ENCODE peak calls at places on chromosomes 11 and 22, in eight cellular contexts. Q is GM23338, D is HCT116, S is SK-N-SH, T is K562, L is H1, I is GM12878, E is HepG2. P is an unnamed sample.

GRCh38 chr11:3095712-3096361 is 38.6 kb upstream of the CARS1 start:
- DNase-seq in D (no peak), L (no peak), Q (no peak), I (no peak), S (no peak), E (no peak), T (peak; percentile 5), P (peak; percentile 98)

GRCh38 chr11:116148056-116148455 is 624.7 kb downstream of the BUD13 start:
- DNase-seq in I (no peak), Q (peak; percentile 75), L (no peak), E (no peak), T (no peak), D (no peak), S (no peak), P (no peak)

GRCh38 chr22:37545703-37546435 is 14.4 kb upstream of the CDC42EP1 start:
- DNase-seq in E (peak; percentile 91), D (no peak), I (no peak), T (peak; percentile 57), S (no peak), Q (peak; percentile 98), L (peak; percentile 77), P (peak; percentile 95)

GRCh38 chr11:21511835-21512440 is 680.9 kb upstream of the ANO5 start:
- DNase-seq in T (peak; percentile 29), I (no peak), E (peak; percentile 48), D (peak; percentile 3), S (peak; percentile 36), L (peak; percentile 71), Q (peak; percentile 90), P (no peak)

GRCh38 chr11:118572914-118573550 is 823 bp downstream of the ARCN1 start:
- DNase-seq in S (peak; percentile 22), D (peak; percentile 8), E (peak; percentile 27), T (peak; percentile 74), L (no peak), I (peak; percentile 15), Q (peak; percentile 12), P (peak; percentile 79)

GRCh38 chr11:47508595-47509555 is 44.1 kb downstream of the CELF1 start:
- DNase-seq in S (no peak), D (no peak), L (no peak), T (no peak), E (no peak), Q (no peak), I (no peak), P (no peak)

GRCh38 chr22:29218758-29219408 is 13.2 kb downstream of the EMID1 start:
- DNase-seq in L (no peak), S (peak; percentile 26), E (no peak), I (no peak), D (no peak), Q (no peak), T (peak; percentile 3), P (no peak)

GRCh38 chr22:31637375-31637937 is 24.6 kb downstream of the PISD start:
- DNase-seq in I (no peak), D (no peak), S (no peak), L (no peak), E (no peak), T (no peak), Q (peak; percentile 37), P (no peak)

GRCh38 chr22:18091916-18092526 is 14.2 kb downstream of the PEX26 start:
- DNase-seq in E (peak; percentile 76), I (no peak), Q (no peak), T (no peak), L (no peak), D (no peak), S (no peak), P (peak; percentile 89)

GRCh38 chr22:27125539-27125938 is 468.2 kb downstream of the MIAT start:
- DNase-seq in Q (no peak), I (no peak), S (no peak), D (no peak), E (no peak), L (no peak), T (no peak), P (no peak)

GRCh38 chr11:75351541-75352416 is at the start of gene ARRB1:
- DNase-seq in S (peak; percentile 92), I (no peak), T (peak; percentile 91), D (no peak), L (no peak), Q (peak; percentile 82), E (peak; percentile 90), P (no peak)

GRCh38 chr22:28116261-28116673 is 197.2 kb upstream of the PITPNB start:
- DNase-seq in L (no peak), E (no peak), T (no peak), D (no peak), I (no peak), S (no peak), Q (peak; percentile 27), P (no peak)

GRCh38 chr22:44406581-44407403 is 91.2 kb downstream of the RTL6 start:
- DNase-seq in Q (peak; percentile 56), L (peak; percentile 19), T (no peak), E (no peak), D (no peak), I (no peak), S (no peak), P (no peak)

GRCh38 chr11:74388678-74389327 is 9.4 kb downstream of the PGM2L1 start:
- DNase-seq in Q (peak; percentile 87), L (no peak), I (peak; percentile 8), D (no peak), S (peak; percentile 59), E (peak; percentile 42), T (peak; percentile 33), P (peak; percentile 70)

GRCh38 chr11:57779275-57779674 is 17.7 kb downstream of the CTNND1 start:
- DNase-seq in L (no peak), T (no peak), Q (peak; percentile 84), E (peak; percentile 86), S (no peak), D (no peak), I (no peak), P (peak; percentile 71)

GRCh38 chr11:116454020-116454645 is 318.7 kb downstream of the BUD13 start:
- DNase-seq in S (peak; percentile 37), T (peak; percentile 14), D (no peak), L (no peak), I (no peak), Q (peak; percentile 80), E (peak; percentile 43), P (peak; percentile 65)

GRCh38 chr22:45284705-45285305 is at the start of gene UPK3A:
- DNase-seq in S (peak; percentile 77), E (no peak), L (no peak), I (no peak), T (peak; percentile 24), D (peak; percentile 33), Q (peak; percentile 92), P (peak; percentile 30)

GRCh38 chr11:96002754-96003290 is 78.9 kb upstream of the MTMR2 start:
- DNase-seq in Q (no peak), L (no peak), S (no peak), T (no peak), E (no peak), I (no peak), D (no peak), P (no peak)

GRCh38 chr22:21698430-21699329 is 32.9 kb downstream of the PPIL2 start:
- DNase-seq in E (no peak), S (no peak), D (no peak), I (no peak), Q (peak; percentile 49), T (peak; percentile 76), L (no peak), P (no peak)
- TF ChIP-seq POLR2AphosphoS5 in E (no peak), S (peak; percentile 12), D (no peak), I (no peak), Q (no peak), T (no peak), L (no peak), P (no peak)

DNA sequence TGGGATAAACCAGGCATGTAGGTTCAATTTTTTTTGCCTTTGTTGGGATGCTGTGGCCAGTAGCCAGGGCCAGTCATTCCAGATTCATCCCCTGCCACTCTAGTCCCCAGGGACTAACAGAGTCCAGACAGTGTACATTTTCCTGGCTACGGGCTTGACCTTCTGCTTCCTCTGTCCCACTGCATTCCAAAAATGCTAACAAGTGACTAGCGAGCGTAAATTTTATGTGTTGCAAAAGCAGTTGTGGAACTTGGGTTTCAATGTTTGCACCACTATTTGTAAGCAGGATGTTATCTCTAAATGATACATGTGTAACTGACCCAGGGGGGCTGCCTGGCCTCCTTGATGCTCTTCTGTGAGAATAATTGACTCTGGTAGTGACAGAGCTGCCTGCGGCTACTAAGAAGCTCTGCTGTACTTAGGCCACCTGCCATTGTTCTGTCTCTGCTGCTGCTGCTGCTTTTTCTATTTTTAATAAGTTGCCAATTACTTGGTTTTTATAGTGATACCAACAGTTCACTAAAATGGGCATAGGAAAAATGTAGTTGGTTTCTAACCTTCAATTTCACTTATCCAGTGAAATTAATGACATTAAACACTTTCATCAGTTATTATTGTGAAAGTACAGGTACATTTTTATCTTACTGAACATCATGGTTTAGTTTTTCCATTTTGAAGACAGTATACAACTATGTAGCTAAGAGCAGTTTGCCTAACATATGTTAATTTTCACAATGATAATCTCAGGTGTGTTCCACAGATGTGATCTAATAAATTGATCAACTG is 26.8 kb downstream of the TNRC6B start:
- DNase-seq in D (no peak), L (no peak), I (no peak), Q (no peak), S (peak; percentile 57), E (peak; percentile 59), T (no peak), P (no peak)
- H4K20me1 ChIP-seq in D (no peaks in the 10 kb centered on the region), L (peaks cover 22% of the 10 kb centered on the region), I (no peaks in the 10 kb centered on the region), Q (peaks cover 46% of the 10 kb centered on the region), S (peaks cover 49% of the 10 kb centered on the region), E (peaks cover 12% of the 10 kb centered on the region), T (peaks cover 12% of the 10 kb centered on the region), P (no peaks in the 10 kb centered on the region)

DNA sequence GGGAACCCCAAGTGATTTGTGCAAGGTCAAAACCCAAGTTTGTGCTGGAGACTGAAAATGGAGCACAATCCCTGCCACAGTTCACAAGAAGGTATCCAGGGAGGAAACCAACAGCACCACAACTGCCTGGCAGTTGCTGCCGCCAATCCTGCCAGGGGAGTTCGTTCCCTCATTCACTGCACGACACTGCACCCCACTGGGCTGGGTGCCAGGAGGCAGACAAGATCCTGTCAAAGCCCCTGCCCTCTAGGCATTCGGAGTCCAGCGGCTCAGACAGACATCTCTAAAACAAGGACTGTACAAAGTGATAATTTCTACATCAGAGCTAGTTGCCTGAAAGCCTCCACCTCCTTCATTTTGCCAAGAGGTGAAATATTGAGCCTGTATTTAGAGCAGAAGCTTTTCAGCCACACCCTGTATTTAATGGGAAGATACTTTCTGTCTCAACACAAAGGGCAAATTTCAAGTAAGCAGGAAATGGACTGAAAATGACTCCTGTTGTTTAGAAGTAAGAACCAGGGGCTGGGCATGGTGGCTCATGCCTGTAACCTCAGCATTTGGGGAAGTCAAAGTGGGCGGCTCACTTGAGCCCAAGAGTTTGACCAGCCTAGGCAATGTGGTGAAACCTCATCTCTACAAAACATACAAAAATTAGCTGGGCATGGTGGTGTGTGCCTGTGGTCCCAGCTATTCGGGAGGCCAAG is 277.4 kb upstream of the NARS2 start:
- DNase-seq in I (no peak), E (no peak), Q (no peak), S (peak; percentile 72), L (no peak), D (no peak), T (no peak), P (no peak)
- H2AFZ ChIP-seq in I (no peak overlapping the region), E (no peak overlapping the region), Q (no peak overlapping the region), S (no peak overlapping the region), L (no peak overlapping the region), D (no peak overlapping the region), T (no peak overlapping the region), P (no peak overlapping the region)

DNA sequence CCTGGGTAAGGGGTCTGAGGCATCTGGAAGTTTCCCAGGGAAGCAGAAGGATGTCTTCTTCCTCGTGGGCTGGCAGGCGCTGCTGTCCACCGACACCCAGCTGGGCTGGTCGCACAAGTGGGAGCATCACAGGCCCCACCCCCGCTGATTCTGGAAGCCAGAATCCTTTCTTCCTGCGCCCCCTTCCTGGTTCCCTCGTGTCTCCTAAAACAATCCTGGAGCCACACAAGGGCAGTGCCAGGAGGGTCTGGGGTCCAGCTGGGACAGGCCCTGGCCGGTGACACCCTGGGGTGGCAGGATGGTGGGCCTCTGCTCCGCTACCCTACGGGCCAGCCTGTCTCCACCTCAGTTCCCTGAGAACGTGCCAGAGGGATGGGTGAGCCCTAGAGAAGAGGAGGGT is 4.2 kb downstream of the LSP1 start:
- DNase-seq in E (no peak), I (no peak), S (no peak), Q (no peak), L (no peak), D (no peak), T (no peak), P (no peak)
- TF ChIP-seq POLR2AphosphoS5 in E (no peak), I (peak; percentile 18), S (no peak), Q (no peak), L (no peak), D (no peak), T (no peak), P (no peak)